ENCODE peak calls at places on chromosomes 11 and 22, in six cellular contexts. E is uterus, K is foreskin keratinocyte, S is astrocyte of the spinal cord, Y is GM20000, U is foreskin fibroblast. R is an unnamed sample.

GRCh38 chr11:47271961-47272661 is 2.2 kb downstream of the MADD start:
- DNase-seq in E (no peak), K (no peak), S (no peak), Y (peak), U (no peak), R (peak)

GRCh38 chr11:57424802-57425564 is 1.9 kb downstream of the SLC43A3 start:
- DNase-seq in E (peak), K (peak), S (peak), Y (peak), U (peak), R (peak)

GRCh38 chr22:22952531-22953295 is 65.1 kb downstream of the IGLL5 start:
- DNase-seq in E (no peak), K (no peak), S (no peak), Y (no peak), U (no peak), R (no peak)

GRCh38 chr22:30188911-30189310 is 57.6 kb downstream of the LIF start:
- DNase-seq in E (no peak), K (no peak), S (no peak), Y (no peak), U (no peak), R (no peak)

GRCh38 chr11:126586303-126586627 is 230.8 kb downstream of the ST3GAL4 start:
- DNase-seq in E (no peak), K (no peak), S (no peak), Y (no peak), U (no peak), R (no peak)

GRCh38 chr22:29044657-29045176 is 16.9 kb downstream of the C22orf31 start:
- DNase-seq in E (no peak), K (peak), S (peak), Y (no peak), U (peak), R (no peak)

GRCh38 chr22:22939537-22940368 is 52.1 kb downstream of the IGLL5 start:
- DNase-seq in E (no peak), K (no peak), S (no peak), Y (no peak), U (no peak), R (no peak)

GRCh38 chr11:61186504-61186903 is 16.8 kb upstream of the PGA3 start:
- DNase-seq in E (no peak), K (no peak), S (no peak), Y (no peak), U (no peak), R (no peak)

GRCh38 chr11:7457211-7457610 is 28.1 kb upstream of the OLFML1 start:
- DNase-seq in E (no peak), K (peak), S (no peak), Y (no peak), U (peak), R (no peak)

GRCh38 chr11:65102142-65103095 is 6.4 kb downstream of the VPS51 start:
- DNase-seq in E (no peak), K (no peak), S (peak), Y (no peak), U (no peak), R (no peak)

GRCh38 chr11:117316197-117316961 is at the start of gene BACE1:
- DNase-seq in E (peak), K (peak), S (peak), Y (peak), U (peak), R (peak)
- TF ChIP-seq CTCF in E (peak), K (peak), S (peak), Y (no peak), U (peak), R (no peak)

GRCh38 chr11:122711362-122711761 is 55.8 kb downstream of the UBASH3B start:
- DNase-seq in E (no peak), K (peak), S (no peak), Y (no peak), U (no peak), R (no peak)

GRCh38 chr11:122714484-122714883 is 59.0 kb downstream of the UBASH3B start:
- DNase-seq in E (no peak), K (no peak), S (no peak), Y (no peak), U (no peak), R (no peak)

GRCh38 chr11:122709042-122709760 is 53.7 kb downstream of the UBASH3B start:
- DNase-seq in E (no peak), K (peak), S (peak), Y (no peak), U (peak), R (no peak)

GRCh38 chr11:122714021-122714420 is 58.5 kb downstream of the UBASH3B start:
- DNase-seq in E (no peak), K (no peak), S (no peak), Y (peak), U (no peak), R (peak)

GRCh38 chr11:122711831-122712378 is 56.4 kb downstream of the UBASH3B start:
- DNase-seq in E (no peak), K (peak), S (peak), Y (no peak), U (peak), R (no peak)
- TF ChIP-seq CTCF in E (no peak), K (peak), S (peak), Y (no peak), U (peak), R (no peak)

DNA sequence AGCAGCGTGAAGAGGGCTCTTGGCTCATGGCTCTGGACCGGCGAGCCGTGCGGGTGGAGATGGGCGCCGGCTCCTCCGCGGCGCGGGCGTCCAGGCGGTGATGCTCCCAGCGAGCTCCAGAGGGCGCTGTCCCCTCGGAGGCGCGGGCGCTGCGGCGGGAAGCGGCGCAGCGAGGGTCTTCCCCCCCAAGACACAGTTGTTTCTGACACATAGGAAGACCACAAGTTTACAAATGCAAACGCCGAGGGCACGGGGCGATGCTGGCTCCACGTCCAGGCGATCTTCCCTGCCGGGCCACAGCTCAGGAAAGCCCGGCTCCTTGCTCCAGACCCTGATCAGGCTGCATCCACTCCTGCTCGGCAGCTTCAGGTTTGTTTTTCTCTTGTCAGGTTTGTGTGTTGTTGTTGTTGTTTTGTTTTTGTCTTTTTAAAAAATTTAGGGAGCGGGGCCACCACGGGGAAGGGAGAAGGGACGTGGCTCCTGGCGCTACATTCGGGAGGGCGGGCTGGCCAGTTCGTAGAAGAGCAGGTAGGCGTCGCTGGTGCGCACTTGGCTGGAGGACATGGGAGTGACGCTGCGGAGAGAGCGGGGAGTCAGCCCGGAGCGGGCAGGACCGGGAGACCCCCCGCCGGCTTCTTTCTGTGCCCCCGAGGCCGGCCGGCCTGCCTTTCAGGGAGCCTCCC is 10.0 kb upstream of the MFRP start:
- DNase-seq in E (peak), K (peak), S (peak), Y (peak), U (peak), R (peak)
- TF ChIP-seq CTCF in E (peak), K (peak), S (peak), Y (peak), U (peak), R (peak)

GRCh38 chr11:31233425-31233824 is 136.1 kb downstream of the DCDC1 start:
- DNase-seq in E (no peak), K (no peak), S (no peak), Y (no peak), U (no peak), R (no peak)

GRCh38 chr11:31240340-31240904 is 129.1 kb downstream of the DCDC1 start:
- DNase-seq in E (no peak), K (peak), S (peak), Y (no peak), U (no peak), R (peak)

GRCh38 chr11:31237819-31238771 is 131.4 kb downstream of the DCDC1 start:
- DNase-seq in E (no peak), K (no peak), S (no peak), Y (no peak), U (no peak), R (no peak)

DNA sequence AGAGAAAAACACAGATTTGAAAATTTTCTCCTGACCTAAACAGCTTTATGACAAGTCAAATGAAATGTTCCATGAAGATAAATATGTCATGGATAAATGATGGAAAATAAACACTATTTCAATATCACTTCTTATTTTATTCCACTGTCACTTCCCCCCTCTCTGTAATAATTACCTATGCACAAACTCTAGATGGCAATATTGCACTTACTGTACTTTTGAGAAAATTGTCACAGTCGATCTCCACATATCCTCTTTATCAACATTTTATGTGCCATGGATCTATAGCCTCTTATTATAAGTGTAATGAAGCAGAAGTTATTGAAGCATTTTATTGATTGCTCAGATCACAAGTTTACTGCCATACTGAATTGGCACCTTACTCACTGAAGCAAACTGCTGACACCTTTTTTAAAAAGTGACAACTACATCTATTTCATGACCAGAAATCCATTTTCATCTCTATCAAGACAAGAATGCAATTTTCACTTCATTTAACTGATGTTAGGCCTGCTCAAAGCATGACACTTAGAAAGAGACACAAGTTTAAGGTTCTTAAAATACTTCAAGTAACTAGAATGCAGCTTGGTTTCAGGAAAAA is 133.4 kb downstream of the DCDC1 start:
- DNase-seq in E (no peak), K (no peak), S (peak), Y (no peak), U (no peak), R (no peak)
- TF ChIP-seq CTCF in E (no peak), K (peak), S (peak), Y (no peak), U (peak), R (peak)

GRCh38 chr11:129315781-129316579 is 59.7 kb upstream of the BARX2 start:
- DNase-seq in E (no peak), K (peak), S (no peak), Y (no peak), U (no peak), R (no peak)

GRCh38 chr11:129313588-129314288 is 61.9 kb upstream of the BARX2 start:
- DNase-seq in E (no peak), K (no peak), S (peak), Y (no peak), U (no peak), R (no peak)

GRCh38 chr11:129316781-129317180 is 58.9 kb upstream of the BARX2 start:
- DNase-seq in E (no peak), K (no peak), S (no peak), Y (no peak), U (no peak), R (no peak)

GRCh38 chr11:129312741-129313587 is 62.7 kb upstream of the BARX2 start:
- DNase-seq in E (no peak), K (no peak), S (no peak), Y (no peak), U (no peak), R (no peak)

DNA sequence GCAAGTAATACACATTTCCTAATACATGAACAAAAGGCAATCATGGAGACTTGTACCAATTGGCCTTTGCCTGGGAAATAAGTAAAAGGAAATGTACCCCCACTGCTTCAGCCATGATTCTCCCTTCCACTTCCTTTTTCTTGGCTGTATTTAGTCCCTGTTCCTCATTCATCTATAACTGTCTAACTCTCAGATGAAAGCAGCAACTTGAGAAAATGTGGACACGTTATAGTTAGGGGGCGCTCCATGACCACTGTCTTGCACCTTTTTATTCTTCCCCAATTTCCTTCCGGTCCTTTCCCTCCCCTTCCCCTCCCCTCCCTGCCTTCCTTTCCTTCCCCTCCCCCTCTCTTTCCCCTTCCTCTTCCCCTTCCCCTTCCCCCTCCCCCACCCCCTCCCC is 61.3 kb upstream of the BARX2 start:
- DNase-seq in E (no peak), K (no peak), S (no peak), Y (no peak), U (no peak), R (no peak)
- TF ChIP-seq CTCF in E (no peak), K (no peak), S (no peak), Y (no peak), U (no peak), R (no peak)

DNA sequence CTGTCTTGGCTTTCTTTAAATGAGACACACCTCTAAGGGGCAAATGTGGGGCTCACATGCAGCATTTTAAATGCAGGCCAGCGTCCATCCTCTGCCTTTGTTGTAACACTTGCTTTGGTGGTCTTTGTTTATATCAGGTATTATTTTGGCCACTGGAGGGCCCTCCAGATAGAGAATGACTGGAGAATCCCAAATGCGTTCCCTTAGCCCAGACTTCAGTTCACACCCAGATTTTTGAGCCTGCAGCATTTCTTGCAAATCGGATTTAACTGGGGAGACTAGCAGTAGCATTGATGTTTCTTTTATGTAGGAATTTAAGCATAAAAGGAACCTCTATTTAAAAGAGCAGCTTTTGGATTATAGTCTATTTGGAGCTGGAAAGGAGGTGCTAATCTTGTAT is 200.2 kb upstream of the SORL1-AS1 start:
- DNase-seq in E (no peak), K (no peak), S (peak), Y (no peak), U (no peak), R (no peak)
- TF ChIP-seq CTCF in E (peak), K (peak), S (peak), Y (no peak), U (peak), R (no peak)

GRCh38 chr11:35485656-35486318 is 39.6 kb downstream of the PAMR1 start:
- DNase-seq in E (peak), K (peak), S (peak), Y (peak), U (peak), R (peak)

GRCh38 chr11:35486934-35487333 is 38.5 kb downstream of the PAMR1 start:
- DNase-seq in E (no peak), K (no peak), S (no peak), Y (no peak), U (no peak), R (no peak)

GRCh38 chr11:35487532-35488078 is 37.8 kb downstream of the PAMR1 start:
- DNase-seq in E (peak), K (peak), S (peak), Y (no peak), U (peak), R (peak)

GRCh38 chr11:35488117-35488516 is 37.3 kb downstream of the PAMR1 start:
- DNase-seq in E (no peak), K (peak), S (no peak), Y (no peak), U (no peak), R (no peak)

DNA sequence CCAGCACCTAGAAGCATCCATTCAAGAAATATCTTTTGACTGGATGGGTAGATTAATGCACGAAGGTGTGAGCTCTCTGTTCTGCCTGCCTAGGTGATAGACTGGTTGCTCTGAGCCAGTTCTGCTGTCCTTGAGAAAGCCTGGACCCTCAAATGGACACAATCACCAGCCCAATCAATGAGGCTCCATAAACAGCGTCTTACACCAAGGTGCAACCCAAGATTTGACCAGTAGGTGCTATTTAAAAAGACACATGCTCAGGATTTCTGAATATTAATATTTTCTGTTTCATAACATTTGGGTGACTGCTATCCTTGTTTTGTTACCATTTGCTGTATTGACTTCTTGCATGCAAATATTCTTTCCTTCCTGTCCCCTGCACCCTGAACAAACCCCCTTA is 39.0 kb downstream of the PAMR1 start:
- DNase-seq in E (no peak), K (no peak), S (no peak), Y (no peak), U (no peak), R (no peak)
- TF ChIP-seq CTCF in E (no peak), K (no peak), S (peak), Y (no peak), U (no peak), R (no peak)

GRCh38 chr22:24208012-24208749 is 26.9 kb downstream of the SUSD2 start:
- DNase-seq in E (peak), K (peak), S (peak), Y (no peak), U (peak), R (no peak)

GRCh38 chr22:24201681-24202590 is 20.6 kb downstream of the SUSD2 start:
- DNase-seq in E (no peak), K (no peak), S (no peak), Y (no peak), U (no peak), R (no peak)

GRCh38 chr22:24209016-24209415 is 27.7 kb downstream of the SUSD2 start:
- DNase-seq in E (no peak), K (no peak), S (no peak), Y (no peak), U (peak), R (no peak)

GRCh38 chr22:24207264-24208011 is 26.2 kb downstream of the SUSD2 start:
- DNase-seq in E (no peak), K (no peak), S (peak), Y (no peak), U (no peak), R (no peak)

DNA sequence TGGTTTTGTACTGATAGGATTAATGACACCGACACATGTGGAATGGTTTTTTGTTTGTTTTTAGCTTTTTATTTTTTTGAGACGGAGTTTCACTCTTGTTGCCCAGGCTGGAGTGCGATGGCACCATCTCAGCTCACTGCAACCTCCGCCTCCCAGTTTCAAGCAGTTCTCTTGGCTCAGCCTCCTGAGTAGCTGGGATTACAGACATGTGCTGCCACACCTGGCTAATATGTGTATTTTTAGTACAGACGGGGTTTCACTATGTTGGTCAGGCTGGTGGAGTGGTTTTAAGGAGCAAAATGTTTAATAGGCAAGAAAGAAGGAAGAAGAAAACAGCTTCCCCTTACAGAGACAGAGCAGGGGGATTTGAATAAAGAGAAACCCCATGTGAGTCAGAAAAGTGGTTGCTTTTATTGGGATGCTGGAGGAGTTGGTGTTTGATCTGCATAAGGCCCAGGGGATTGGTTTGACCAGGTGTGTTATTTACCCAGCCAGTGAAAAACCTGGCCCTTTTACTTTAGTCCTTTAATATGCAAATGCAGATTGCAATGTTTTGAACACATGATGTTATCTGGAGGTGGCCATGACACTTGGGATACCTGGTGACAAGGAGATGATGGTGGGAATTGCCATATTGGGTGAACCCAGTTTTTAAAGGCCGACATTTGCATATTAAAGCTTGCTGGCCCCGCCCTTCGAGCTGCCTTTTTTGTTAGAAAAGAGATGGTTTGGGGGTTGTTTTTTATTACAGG is 24.3 kb downstream of the SUSD2 start:
- DNase-seq in E (no peak), K (no peak), S (no peak), Y (no peak), U (no peak), R (no peak)
- TF ChIP-seq CTCF in E (no peak), K (peak), S (no peak), Y (no peak), U (no peak), R (no peak)

GRCh38 chr11:73759520-73760065 is 1.3 kb downstream of the RAB6A start:
- DNase-seq in E (no peak), K (no peak), S (peak), Y (no peak), U (no peak), R (peak)
- TF ChIP-seq CTCF in E (no peak), K (peak), S (peak), Y (no peak), U (no peak), R (no peak)

GRCh38 chr11:86785576-86785975 is 14.8 kb upstream of the PRSS23 start:
- DNase-seq in E (no peak), K (no peak), S (peak), Y (no peak), U (no peak), R (no peak)

GRCh38 chr11:86784247-86784681 is 16.1 kb upstream of the PRSS23 start:
- DNase-seq in E (peak), K (peak), S (peak), Y (no peak), U (no peak), R (no peak)

GRCh38 chr11:86787018-86787417 is 13.3 kb upstream of the PRSS23 start:
- DNase-seq in E (no peak), K (no peak), S (no peak), Y (no peak), U (no peak), R (no peak)

GRCh38 chr11:86782781-86783180 is 17.6 kb upstream of the PRSS23 start:
- DNase-seq in E (no peak), K (no peak), S (no peak), Y (no peak), U (no peak), R (no peak)

GRCh38 chr11:86781546-86781945 is 18.8 kb upstream of the PRSS23 start:
- DNase-seq in E (no peak), K (no peak), S (no peak), Y (no peak), U (no peak), R (no peak)
- TF ChIP-seq CTCF in E (no peak), K (peak), S (no peak), Y (no peak), U (no peak), R (no peak)

R was measured in activated CD8-positive, alpha-beta T cell treated with anti-CD3 and anti-CD28 coated beads for 36 hours.